ENCODE peak calls at places on chromosomes 1 and 21, in nine cellular contexts. One of them, this sample, is unnamed.

GRCh38 chr1:16396591-16396990 is 29.5 kb downstream of the SZRD1 start:
- DNase-seq in AG10803: peak; percentile 84
- DNase-seq in fibroblast of lung: peak; percentile 84
- DNase-seq in IMR-90: peak; percentile 84
- DNase-seq in ovary: no peak
- DNase-seq in esophagus muscularis mucosa: no peak
- DNase-seq in astrocyte: peak; percentile 82
- DNase-seq in NB4: no peak
- DNase-seq in lower leg skin: peak; percentile 67
- DNase-seq in this sample: peak; percentile 88

GRCh38 chr1:217393901-217394300 is 237.0 kb downstream of the GPATCH2 start:
- DNase-seq in AG10803: no peak
- DNase-seq in fibroblast of lung: peak; percentile 11
- DNase-seq in IMR-90: no peak
- DNase-seq in ovary: no peak
- DNase-seq in esophagus muscularis mucosa: peak; percentile 55
- DNase-seq in astrocyte: no peak
- DNase-seq in NB4: no peak
- DNase-seq in lower leg skin: no peak
- DNase-seq in this sample: no peak

GRCh38 chr1:86503477-86504129 is 34.9 kb downstream of the CLCA1 start:
- DNase-seq in AG10803: no peak
- DNase-seq in fibroblast of lung: peak; percentile 46
- DNase-seq in IMR-90: peak; percentile 18
- DNase-seq in ovary: peak; percentile 60
- DNase-seq in esophagus muscularis mucosa: no peak
- DNase-seq in astrocyte: no peak
- DNase-seq in NB4: no peak
- DNase-seq in lower leg skin: no peak
- DNase-seq in this sample: peak; percentile 51

GRCh38 chr1:166925791-166926483 is 49.4 kb downstream of the ILDR2 start:
- DNase-seq in AG10803: peak; percentile 73
- DNase-seq in fibroblast of lung: no peak
- DNase-seq in IMR-90: peak; percentile 39
- DNase-seq in ovary: no peak
- DNase-seq in esophagus muscularis mucosa: no peak
- DNase-seq in astrocyte: peak; percentile 88
- DNase-seq in NB4: no peak
- DNase-seq in lower leg skin: no peak
- DNase-seq in this sample: peak; percentile 60

GRCh38 chr1:225409051-225409450 is 18.8 kb downstream of the LBR start:
- DNase-seq in AG10803: no peak
- DNase-seq in fibroblast of lung: no peak
- DNase-seq in IMR-90: no peak
- DNase-seq in ovary: no peak
- DNase-seq in esophagus muscularis mucosa: no peak
- DNase-seq in astrocyte: no peak
- DNase-seq in NB4: no peak
- DNase-seq in lower leg skin: no peak
- DNase-seq in this sample: no peak

GRCh38 chr1:85240174-85240601 is 19.3 kb downstream of the C1orf52 start:
- DNase-seq in AG10803: peak; percentile 31
- DNase-seq in fibroblast of lung: peak; percentile 35
- DNase-seq in IMR-90: peak; percentile 18
- DNase-seq in ovary: no peak
- DNase-seq in esophagus muscularis mucosa: no peak
- DNase-seq in astrocyte: peak; percentile 17
- DNase-seq in NB4: peak; percentile 25
- DNase-seq in lower leg skin: no peak
- DNase-seq in this sample: peak; percentile 67

GRCh38 chr1:88595355-88595754 is 88.7 kb upstream of the PKN2 start:
- DNase-seq in AG10803: peak; percentile 40
- DNase-seq in fibroblast of lung: peak; percentile 72
- DNase-seq in IMR-90: peak; percentile 57
- DNase-seq in ovary: no peak
- DNase-seq in esophagus muscularis mucosa: no peak
- DNase-seq in astrocyte: peak; percentile 20
- DNase-seq in NB4: peak; percentile 75
- DNase-seq in lower leg skin: no peak
- DNase-seq in this sample: peak; percentile 80

GRCh38 chr1:156668801-156669637 is 8.2 kb downstream of the NES start:
- DNase-seq in AG10803: no peak
- DNase-seq in fibroblast of lung: no peak
- DNase-seq in IMR-90: no peak
- DNase-seq in ovary: no peak
- DNase-seq in esophagus muscularis mucosa: no peak
- DNase-seq in astrocyte: no peak
- DNase-seq in NB4: no peak
- DNase-seq in lower leg skin: no peak
- DNase-seq in this sample: no peak

GRCh38 chr1:29601021-29601420 is 364.7 kb downstream of the PTPRU start:
- DNase-seq in AG10803: no peak
- DNase-seq in fibroblast of lung: no peak
- DNase-seq in IMR-90: no peak
- DNase-seq in ovary: no peak
- DNase-seq in esophagus muscularis mucosa: peak; percentile 89
- DNase-seq in astrocyte: no peak
- DNase-seq in NB4: no peak
- DNase-seq in lower leg skin: no peak
- DNase-seq in this sample: no peak

GRCh38 chr1:109959974-109960744 is 24.4 kb upstream of the AHCYL1 start:
- DNase-seq in AG10803: peak; percentile 92
- DNase-seq in fibroblast of lung: peak; percentile 80
- DNase-seq in IMR-90: peak; percentile 78
- DNase-seq in ovary: no peak
- DNase-seq in esophagus muscularis mucosa: no peak
- DNase-seq in astrocyte: peak; percentile 66
- DNase-seq in NB4: no peak
- DNase-seq in lower leg skin: no peak
- DNase-seq in this sample: peak; percentile 89

GRCh38 chr1:59967141-59967697 is 40.6 kb upstream of the CYP2J2 start:
- DNase-seq in AG10803: no peak
- DNase-seq in fibroblast of lung: peak; percentile 82
- DNase-seq in IMR-90: peak; percentile 59
- DNase-seq in ovary: no peak
- DNase-seq in esophagus muscularis mucosa: peak; percentile 79
- DNase-seq in astrocyte: peak; percentile 64
- DNase-seq in NB4: no peak
- DNase-seq in lower leg skin: no peak
- DNase-seq in this sample: no peak

GRCh38 chr1:9881838-9882249 is 28.2 kb downstream of the CTNNBIP1 start:
- DNase-seq in AG10803: peak; percentile 75
- DNase-seq in fibroblast of lung: peak; percentile 15
- DNase-seq in IMR-90: peak; percentile 63
- DNase-seq in ovary: no peak
- DNase-seq in esophagus muscularis mucosa: no peak
- DNase-seq in astrocyte: peak; percentile 64
- DNase-seq in NB4: peak; percentile 34
- DNase-seq in lower leg skin: no peak
- DNase-seq in this sample: peak; percentile 65

GRCh38 chr1:239930646-239931262 is 160.9 kb upstream of the FMN2 start:
- DNase-seq in AG10803: peak; percentile 4
- DNase-seq in fibroblast of lung: no peak
- DNase-seq in IMR-90: peak; percentile 27
- DNase-seq in ovary: no peak
- DNase-seq in esophagus muscularis mucosa: no peak
- DNase-seq in astrocyte: peak; percentile 11
- DNase-seq in NB4: no peak
- DNase-seq in lower leg skin: no peak
- DNase-seq in this sample: no peak

GRCh38 chr1:15911927-15912326 is 64.0 kb downstream of the ZBTB17 start:
- DNase-seq in AG10803: no peak
- DNase-seq in fibroblast of lung: no peak
- DNase-seq in IMR-90: no peak
- DNase-seq in ovary: no peak
- DNase-seq in esophagus muscularis mucosa: no peak
- DNase-seq in astrocyte: no peak
- DNase-seq in NB4: no peak
- DNase-seq in lower leg skin: no peak
- DNase-seq in this sample: no peak

GRCh38 chr1:31977361-31978131 is 36.1 kb upstream of the KHDRBS1 start:
- DNase-seq in AG10803: peak; percentile 94
- DNase-seq in fibroblast of lung: peak; percentile 85
- DNase-seq in IMR-90: peak; percentile 47
- DNase-seq in ovary: no peak
- DNase-seq in esophagus muscularis mucosa: no peak
- DNase-seq in astrocyte: no peak
- DNase-seq in NB4: peak; percentile 44
- DNase-seq in lower leg skin: no peak
- DNase-seq in this sample: peak; percentile 85

GRCh38 chr1:43552813-43553212 is 22.1 kb downstream of the PTPRF start:
- DNase-seq in AG10803: peak; percentile 69
- DNase-seq in fibroblast of lung: peak; percentile 46
- DNase-seq in IMR-90: peak; percentile 47
- DNase-seq in ovary: peak; percentile 83
- DNase-seq in esophagus muscularis mucosa: no peak
- DNase-seq in astrocyte: peak; percentile 56
- DNase-seq in NB4: no peak
- DNase-seq in lower leg skin: no peak
- DNase-seq in this sample: no peak

GRCh38 chr21:43939443-43940328 is 72.4 kb upstream of the TRAPPC10 start:
- DNase-seq in AG10803: no peak
- DNase-seq in fibroblast of lung: no peak
- DNase-seq in IMR-90: no peak
- DNase-seq in ovary: no peak
- DNase-seq in esophagus muscularis mucosa: no peak
- DNase-seq in astrocyte: no peak
- DNase-seq in NB4: no peak
- DNase-seq in lower leg skin: no peak
- DNase-seq in this sample: no peak
- TF ChIP-seq CTCF in AG10803: no peak
- TF ChIP-seq CTCF in fibroblast of lung: no peak
- TF ChIP-seq CTCF in IMR-90: no peak
- TF ChIP-seq CTCF in ovary: no peak
- TF ChIP-seq CTCF in esophagus muscularis mucosa: no peak
- TF ChIP-seq CTCF in astrocyte: no peak
- TF ChIP-seq CTCF in NB4: no peak
- TF ChIP-seq CTCF in lower leg skin: no peak
- TF ChIP-seq CTCF in this sample: no peak

DNA sequence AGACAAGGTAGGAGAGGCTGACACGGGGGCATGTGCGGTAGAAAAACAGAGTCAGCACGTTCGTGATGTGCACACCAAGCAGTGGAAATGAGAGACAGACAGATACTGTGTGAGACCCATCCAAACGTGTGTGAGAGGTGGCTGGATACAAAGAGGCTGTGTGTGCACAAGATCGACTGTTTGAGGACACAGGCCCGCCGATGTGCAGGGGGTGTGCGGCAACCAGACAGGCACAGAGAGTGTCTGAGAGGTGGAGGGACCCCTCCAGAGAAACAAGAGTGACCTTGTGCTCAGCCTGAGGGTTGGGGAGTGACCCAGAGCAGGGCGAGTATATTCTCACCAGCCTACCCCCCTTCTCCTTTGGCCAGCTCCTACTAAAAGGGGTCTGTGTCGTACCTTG is 97.8 kb upstream of the IPO9 start:
- DNase-seq in AG10803: no peak
- DNase-seq in fibroblast of lung: no peak
- DNase-seq in IMR-90: no peak
- DNase-seq in ovary: no peak
- DNase-seq in esophagus muscularis mucosa: no peak
- DNase-seq in astrocyte: no peak
- DNase-seq in NB4: no peak
- DNase-seq in lower leg skin: no peak
- DNase-seq in this sample: no peak
- H3K4me3 ChIP-seq in AG10803: no peak overlapping the region
- H3K4me3 ChIP-seq in fibroblast of lung: no peak overlapping the region
- H3K4me3 ChIP-seq in IMR-90: no peak overlapping the region
- H3K4me3 ChIP-seq in ovary: no peak overlapping the region
- H3K4me3 ChIP-seq in esophagus muscularis mucosa: no peak overlapping the region
- H3K4me3 ChIP-seq in astrocyte: no peak overlapping the region
- H3K4me3 ChIP-seq in NB4: no peak overlapping the region
- H3K4me3 ChIP-seq in lower leg skin: no peak overlapping the region
- H3K4me3 ChIP-seq in this sample: no peak overlapping the region

GRCh38 chr1:177973585-177973984 is 3.7 kb upstream of the SEC16B start:
- DNase-seq in AG10803: no peak
- DNase-seq in fibroblast of lung: no peak
- DNase-seq in IMR-90: no peak
- DNase-seq in ovary: no peak
- DNase-seq in esophagus muscularis mucosa: no peak
- DNase-seq in astrocyte: no peak
- DNase-seq in NB4: no peak
- DNase-seq in lower leg skin: no peak
- DNase-seq in this sample: no peak

GRCh38 chr1:177964336-177964735 is 5.5 kb downstream of the SEC16B start:
- DNase-seq in AG10803: no peak
- DNase-seq in fibroblast of lung: no peak
- DNase-seq in IMR-90: peak; percentile 43
- DNase-seq in ovary: no peak
- DNase-seq in esophagus muscularis mucosa: no peak
- DNase-seq in astrocyte: no peak
- DNase-seq in NB4: no peak
- DNase-seq in lower leg skin: no peak
- DNase-seq in this sample: no peak

GRCh38 chr1:177969109-177969508 is 749 bp downstream of the SEC16B start:
- DNase-seq in AG10803: no peak
- DNase-seq in fibroblast of lung: peak; percentile 57
- DNase-seq in IMR-90: no peak
- DNase-seq in ovary: no peak
- DNase-seq in esophagus muscularis mucosa: no peak
- DNase-seq in astrocyte: no peak
- DNase-seq in NB4: no peak
- DNase-seq in lower leg skin: no peak
- DNase-seq in this sample: no peak

GRCh38 chr1:177966199-177966598 is 3.7 kb downstream of the SEC16B start:
- DNase-seq in AG10803: peak; percentile 33
- DNase-seq in fibroblast of lung: no peak
- DNase-seq in IMR-90: peak; percentile 13
- DNase-seq in ovary: no peak
- DNase-seq in esophagus muscularis mucosa: no peak
- DNase-seq in astrocyte: peak; percentile 28
- DNase-seq in NB4: no peak
- DNase-seq in lower leg skin: no peak
- DNase-seq in this sample: no peak

DNA sequence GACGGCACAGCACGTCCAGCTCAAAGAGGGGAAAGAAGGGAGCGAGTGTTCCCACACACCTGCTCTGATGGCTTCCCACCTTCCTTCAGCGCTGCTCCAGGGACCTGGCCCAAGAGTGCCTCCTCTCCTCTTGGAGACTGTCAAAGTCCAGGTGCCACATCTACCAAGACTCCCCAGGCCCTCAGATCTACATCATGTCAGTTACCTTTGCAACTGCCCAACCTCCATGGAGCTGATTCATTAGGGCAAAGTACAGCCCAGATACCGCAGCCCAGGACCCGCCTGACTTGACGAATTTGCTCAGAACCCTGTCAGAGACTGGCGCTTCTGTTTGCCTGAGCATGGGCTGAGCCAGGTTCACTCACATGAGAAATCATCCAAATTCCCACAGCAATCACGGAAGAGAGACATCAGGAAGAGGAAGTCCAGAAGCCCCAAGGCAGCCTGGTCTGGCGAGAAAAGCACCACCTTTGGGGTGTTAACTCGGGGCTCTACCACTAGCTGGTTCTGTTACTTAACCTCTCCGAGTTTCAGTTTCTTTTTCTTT is at the start of gene SEC16B:
- DNase-seq in AG10803: no peak
- DNase-seq in fibroblast of lung: no peak
- DNase-seq in IMR-90: no peak
- DNase-seq in ovary: no peak
- DNase-seq in esophagus muscularis mucosa: no peak
- DNase-seq in astrocyte: no peak
- DNase-seq in NB4: no peak
- DNase-seq in lower leg skin: no peak
- DNase-seq in this sample: no peak
- TF ChIP-seq CTCF in AG10803: no peak
- TF ChIP-seq CTCF in fibroblast of lung: no peak
- TF ChIP-seq CTCF in IMR-90: no peak
- TF ChIP-seq CTCF in ovary: no peak
- TF ChIP-seq CTCF in esophagus muscularis mucosa: no peak
- TF ChIP-seq CTCF in astrocyte: no peak
- TF ChIP-seq CTCF in NB4: no peak
- TF ChIP-seq CTCF in lower leg skin: no peak
- TF ChIP-seq CTCF in this sample: no peak

GRCh38 chr1:35573776-35574654 is 901 bp downstream of the TFAP2E start:
- DNase-seq in AG10803: no peak
- DNase-seq in fibroblast of lung: no peak
- DNase-seq in IMR-90: no peak
- DNase-seq in ovary: no peak
- DNase-seq in esophagus muscularis mucosa: no peak
- DNase-seq in astrocyte: no peak
- DNase-seq in NB4: no peak
- DNase-seq in lower leg skin: no peak
- DNase-seq in this sample: no peak
- H3K4me3 ChIP-seq in AG10803: peak overlapping the region; percentile 59
- H3K4me3 ChIP-seq in fibroblast of lung: no peak overlapping the region
- H3K4me3 ChIP-seq in IMR-90: peak overlapping the region; percentile 48
- H3K4me3 ChIP-seq in ovary: no peak overlapping the region
- H3K4me3 ChIP-seq in esophagus muscularis mucosa: peak overlapping the region; percentile 46
- H3K4me3 ChIP-seq in astrocyte: no peak overlapping the region
- H3K4me3 ChIP-seq in NB4: no peak overlapping the region
- H3K4me3 ChIP-seq in lower leg skin: peak overlapping the region; percentile 47
- H3K4me3 ChIP-seq in this sample: peak overlapping the region; percentile 55

This sample was measured in cardiac fibroblast.